ENCODE peak calls at places on chromosomes 5 and 9, in seven cellular contexts. Z is GM04504; E is hepatic stellate cell; X is B cell; G is activated T-cell treated with anti-CD3 and anti-CD28 coated beads, Interleukin-2, amount 50 U/mL, for 72 hours; F is HAP-1; Q is astrocyte of the hippocampus. V is an unnamed sample.
A peak's percentile ranks its signal among the peaks of the same experiment; 100 is the strongest.

GRCh38 chr9:36328798-36329411 is 70.7 kb upstream of the GNE start:
- DNase-seq in Z (peak; percentile 44), E (peak; percentile 55), X (peak; percentile 52), G (peak; percentile 39), F (peak; percentile 70), Q (peak; percentile 79), V (no peak)

GRCh38 chr9:35102465-35102768 is 514 bp downstream of the STOML2 start:
- DNase-seq in Z (no peak), E (no peak), X (no peak), G (no peak), F (peak; percentile 18), Q (peak; percentile 46), V (peak; percentile 18)

GRCh38 chr9:79257671-79258410 is 313.9 kb upstream of the TLE4 start:
- DNase-seq in Z (no peak), E (no peak), X (no peak), G (no peak), F (no peak), Q (peak; percentile 69), V (no peak)

GRCh38 chr5:116273458-116274242 is 188.8 kb downstream of the COMMD10 start:
- DNase-seq in Z (no peak), E (no peak), X (no peak), G (no peak), F (no peak), Q (peak; percentile 46), V (no peak)

GRCh38 chr5:157476699-157477408 is 16.8 kb downstream of the NIPAL4 start:
- DNase-seq in Z (no peak), E (peak; percentile 72), X (peak; percentile 50), G (peak; percentile 33), F (peak; percentile 64), Q (peak; percentile 83), V (peak; percentile 18)

GRCh38 chr5:170632985-170633234 is 129.1 kb downstream of the KCNIP1 start:
- DNase-seq in Z (no peak), E (no peak), X (peak; percentile 80), G (peak; percentile 59), F (peak; percentile 84), Q (peak; percentile 91), V (peak; percentile 60)

GRCh38 chr9:135410831-135411473 is 68.6 kb upstream of the PPP1R26 start:
- DNase-seq in Z (no peak), E (no peak), X (peak; percentile 10), G (no peak), F (no peak), Q (no peak), V (no peak)

GRCh38 chr5:12357596-12357995 is 453.4 kb upstream of the CTNND2 start:
- DNase-seq in Z (no peak), E (no peak), X (no peak), G (no peak), F (no peak), Q (peak; percentile 35), V (no peak)

GRCh38 chr9:97919217-97919813 is 3.0 kb downstream of the TRMO start:
- DNase-seq in Z (no peak), E (no peak), X (no peak), G (no peak), F (no peak), Q (peak; percentile 12), V (no peak)

GRCh38 chr9:76773051-76773450 is 8.8 kb downstream of the PCA3 start:
- DNase-seq in Z (no peak), E (no peak), X (no peak), G (no peak), F (no peak), Q (peak; percentile 87), V (no peak)

GRCh38 chr9:110975278-110975677 is 63.0 kb downstream of the LPAR1 start:
- DNase-seq in Z (no peak), E (no peak), X (no peak), G (no peak), F (no peak), Q (no peak), V (no peak)

GRCh38 chr5:139193928-139194327 is 4.2 kb downstream of the SIL1 start:
- DNase-seq in Z (no peak), E (no peak), X (no peak), G (peak; percentile 3), F (peak; percentile 24), Q (no peak), V (no peak)